ENCODE peak calls at places on chromosome 15, in ten cellular contexts. Q, S, B, N, F, J, R, E, X and D are unnamed samples.

GRCh38 chr15:73751481-73751880 is 1.7 kb downstream of the INSYN1 start:
- DNase-seq in Q (no peak), S (no peak), B (no peak), N (no peak), F (no peak), J (no peak), R (no peak), E (no peak), X (no peak), D (no peak)

GRCh38 chr15:58805095-58805494 is 34.0 kb downstream of the MINDY2 start:
- DNase-seq in Q (no peak), S (no peak), B (peak; percentile 23), N (no peak), F (no peak), J (no peak), R (no peak), E (no peak), X (no peak), D (no peak)

GRCh38 chr15:76333720-76334437 is 2.7 kb upstream of the ISL2 start:
- DNase-seq in Q (no peak), S (no peak), B (no peak), N (no peak), F (no peak), J (no peak), R (no peak), E (no peak), X (no peak), D (no peak)

GRCh38 chr15:91584895-91585294 is 268.6 kb upstream of the SLCO3A1 start:
- DNase-seq in Q (no peak), S (no peak), B (no peak), N (no peak), F (no peak), J (no peak), R (no peak), E (no peak), X (no peak), D (no peak)

GRCh38 chr15:54083501-54083900 is 105.3 kb downstream of the UNC13C start:
- DNase-seq in Q (no peak), S (no peak), B (no peak), N (no peak), F (no peak), J (no peak), R (no peak), E (no peak), X (no peak), D (no peak)

GRCh38 chr15:65660927-65661326 is 39.2 kb downstream of the SLC24A1 start:
- DNase-seq in Q (no peak), S (no peak), B (peak; percentile 70), N (no peak), F (no peak), J (no peak), R (peak; percentile 25), E (no peak), X (no peak), D (no peak)

GRCh38 chr15:57545995-57546394 is 45.7 kb upstream of the MYZAP start:
- DNase-seq in Q (no peak), S (no peak), B (no peak), N (no peak), F (no peak), J (no peak), R (no peak), E (no peak), X (no peak), D (no peak)

GRCh38 chr15:35484231-35484945 is 61.6 kb downstream of the DPH6 start:
- DNase-seq in Q (no peak), S (no peak), B (no peak), N (no peak), F (no peak), J (no peak), R (no peak), E (no peak), X (no peak), D (no peak)

GRCh38 chr15:59371458-59372351 is 966 bp downstream of the MYO1E start:
- DNase-seq in Q (no peak), S (no peak), B (no peak), N (peak; percentile 32), F (no peak), J (peak; percentile 70), R (no peak), E (no peak), X (no peak), D (no peak)

GRCh38 chr15:33994005-33994615 is 25.8 kb downstream of the CHRM5 start:
- DNase-seq in Q (no peak), S (no peak), B (peak; percentile 51), N (no peak), F (no peak), J (no peak), R (peak; percentile 54), E (no peak), X (no peak), D (no peak)

GRCh38 chr15:85624241-85624855 is 170.4 kb downstream of the KLHL25 start:
- DNase-seq in Q (peak; percentile 67), S (no peak), B (no peak), N (peak; percentile 60), F (no peak), J (no peak), R (no peak), E (no peak), X (no peak), D (no peak)
- H3K27ac ChIP-seq in Q (peak overlapping the region; percentile 64), S (peak overlapping the region; percentile 2), B (peak overlapping the region; percentile 58), N (peak overlapping the region; percentile 90), F (peak overlapping the region; percentile 91), J (peak overlapping the region; percentile 78), R (no peak overlapping the region), E (peak overlapping the region; percentile 78), X (peak overlapping the region; percentile 72), D (no peak overlapping the region)

DNA sequence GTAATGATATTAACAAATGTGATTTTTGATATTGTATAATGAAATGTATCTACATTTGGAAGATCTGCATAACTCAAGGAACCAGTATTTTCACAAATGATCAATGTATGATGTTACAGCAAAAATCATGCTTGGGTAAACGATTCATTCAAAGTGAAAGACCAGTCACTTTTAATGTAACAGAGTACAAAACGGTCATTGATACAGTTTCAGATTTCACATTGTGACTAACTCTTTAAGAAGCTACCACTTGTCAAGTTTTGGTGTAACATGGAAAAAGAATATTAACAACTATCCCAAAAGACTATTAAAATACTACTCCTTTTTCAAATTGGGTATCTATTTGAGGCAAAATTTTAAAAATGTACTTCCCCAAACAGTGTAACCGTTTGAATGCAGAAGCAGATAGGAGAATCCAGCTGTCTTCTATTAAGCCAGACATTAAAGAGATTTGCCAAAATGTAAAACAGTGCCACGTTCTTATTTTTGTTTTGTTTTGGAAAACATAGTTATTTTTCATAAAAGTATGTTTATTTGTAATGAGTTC is 31.7 kb downstream of the AKAP13 start:
- DNase-seq in Q (no peak), S (no peak), B (peak; percentile 75), N (no peak), F (no peak), J (no peak), R (no peak), E (no peak), X (no peak), D (no peak)
- H3K4me3 ChIP-seq in Q (no peak overlapping the region), S (no peak overlapping the region), B (no peak overlapping the region), N (no peak overlapping the region), F (no peak overlapping the region), J (no peak overlapping the region), R (no peak overlapping the region), E (no peak overlapping the region), X (no peak overlapping the region), D (no peak overlapping the region)

GRCh38 chr15:69758810-69759410 is 306.3 kb downstream of the RPLP1 start:
- DNase-seq in Q (peak; percentile 23), S (no peak), B (peak; percentile 62), N (peak; percentile 16), F (no peak), J (peak; percentile 64), R (peak; percentile 84), E (no peak), X (peak; percentile 33), D (no peak)
- H3K27ac ChIP-seq in Q (no peak overlapping the region), S (no peak overlapping the region), B (no peak overlapping the region), N (no peak overlapping the region), F (no peak overlapping the region), J (no peak overlapping the region), R (peak overlapping the region; percentile 49), E (no peak overlapping the region), X (no peak overlapping the region), D (no peak overlapping the region)

DNA sequence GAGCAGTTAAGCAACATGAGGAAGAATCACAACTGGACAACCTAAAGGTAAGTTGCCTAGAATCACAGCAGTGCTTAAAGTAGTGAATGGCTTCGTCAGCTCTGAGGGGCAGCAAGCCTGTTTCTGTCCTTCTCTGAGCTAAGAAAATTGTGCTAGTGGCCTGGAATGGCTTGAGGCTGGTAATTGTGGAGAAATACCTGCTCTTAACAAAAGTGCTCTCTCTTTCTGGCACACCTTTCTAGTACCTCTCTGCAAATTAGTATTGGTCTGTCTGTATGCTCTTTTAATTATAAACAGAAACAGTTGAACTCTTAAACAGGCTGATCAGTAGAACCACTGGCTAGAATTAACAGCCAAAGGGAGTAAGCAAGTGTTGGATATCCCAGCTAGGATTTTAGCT is 11.6 kb downstream of the SNX1 start:
- DNase-seq in Q (no peak), S (no peak), B (no peak), N (no peak), F (no peak), J (no peak), R (no peak), E (no peak), X (no peak), D (no peak)
- H3K4me3 ChIP-seq in Q (no peak overlapping the region), S (no peak overlapping the region), B (no peak overlapping the region), N (no peak overlapping the region), F (no peak overlapping the region), J (no peak overlapping the region), R (no peak overlapping the region), E (no peak overlapping the region), X (no peak overlapping the region), D (no peak overlapping the region)